ENCODE peak calls at places on chromosomes 1 and 21, in five cellular contexts. Q, I, U, G and M are unnamed samples.

GRCh38 chr1:221150996-221151395 is 271.8 kb downstream of the HLX start:
- DNase-seq in Q (no peak), I (no peak), U (no peak), G (no peak), M (no peak)

GRCh38 chr1:212605441-212605976 is 3.1 kb upstream of the ATF3 start:
- DNase-seq in Q (no peak), I (no peak), U (no peak), G (no peak), M (no peak)

GRCh38 chr1:247111636-247112478 is 7.7 kb upstream of the ZNF669 start:
- DNase-seq in Q (no peak), I (no peak), U (no peak), G (no peak), M (peak; percentile 60)

GRCh38 chr1:28144203-28145135 is 32.0 kb downstream of the PTAFR start:
- DNase-seq in Q (no peak), I (no peak), U (peak; percentile 26), G (peak; percentile 50), M (no peak)

GRCh38 chr21:29233611-29234540 is 64.8 kb upstream of the BACH1 start:
- DNase-seq in Q (no peak), I (no peak), U (no peak), G (peak; percentile 39), M (no peak)

GRCh38 chr1:21289700-21290545 is at the start of gene ECE1:
- DNase-seq in Q (no peak), I (peak; percentile 21), U (no peak), G (peak; percentile 61), M (no peak)

GRCh38 chr1:116529681-116530080 is 41.1 kb downstream of the CD58 start:
- DNase-seq in Q (no peak), I (no peak), U (no peak), G (no peak), M (no peak)

GRCh38 chr1:30902653-30903290 is 5.8 kb downstream of the SDC3 start:
- DNase-seq in Q (no peak), I (no peak), U (no peak), G (no peak), M (no peak)

GRCh38 chr1:18951818-18952391 is 4.6 kb downstream of the IFFO2 start:
- DNase-seq in Q (no peak), I (peak; percentile 41), U (peak; percentile 59), G (peak; percentile 92), M (no peak)

GRCh38 chr1:203131548-203132200 is 4.1 kb downstream of the ADORA1 start:
- DNase-seq in Q (no peak), I (no peak), U (no peak), G (no peak), M (no peak)